ENCODE peak calls at places on chromosomes 7 and 10, in nine cellular contexts. N is left cardiac atrium; E is lung microvascular endothelial cell; M is mucosa of gallbladder; F is iPS-NIHi11; S is CD8-positive, alpha-beta T cell; I is dorsolateral prefrontal cortex; B is cardiac muscle cell; A is Ammon's horn. Z is an unnamed sample.

GRCh38 chr10:6275022-6275997 is 72.6 kb downstream of the PFKFB3 start:
- DNase-seq in S (peak; percentile 74), I (peak; percentile 80), M (peak; percentile 88), E (peak; percentile 93), N (peak; percentile 95), F (peak; percentile 50), A (peak; percentile 88), B (no peak), Z (peak; percentile 91)

GRCh38 chr7:69374036-69374420 is 224.2 kb upstream of the AUTS2 start:
- DNase-seq in B (no peak), A (no peak), E (no peak), I (no peak), M (peak; percentile 42), S (no peak), N (no peak), F (no peak), Z (no peak)

GRCh38 chr7:21504021-21504420 is 38.8 kb upstream of the DNAH11 start:
- DNase-seq in I (no peak), E (no peak), B (no peak), F (no peak), S (no peak), A (no peak), M (no peak), N (no peak), Z (no peak)

GRCh38 chr7:73482746-73483145 is 39.3 kb downstream of the BAZ1B start:
- DNase-seq in S (no peak), N (no peak), E (no peak), I (no peak), F (peak; percentile 38), B (no peak), A (no peak), M (no peak), Z (no peak)

GRCh38 chr7:42238709-42239395 is 1.8 kb upstream of the GLI3 start:
- DNase-seq in B (no peak), A (no peak), M (no peak), F (peak; percentile 29), N (no peak), I (no peak), S (no peak), E (peak; percentile 16), Z (peak; percentile 43)

GRCh38 chr7:69019437-69019836 is 578.8 kb upstream of the AUTS2 start:
- DNase-seq in I (no peak), E (no peak), N (no peak), S (no peak), F (no peak), M (no peak), A (no peak), B (no peak), Z (no peak)

GRCh38 chr7:95549818-95550529 is 46.3 kb downstream of the PDK4 start:
- DNase-seq in A (peak; percentile 97), F (peak; percentile 23), S (no peak), B (no peak), E (peak; percentile 41), N (peak; percentile 93), M (peak; percentile 96), I (peak; percentile 78), Z (peak; percentile 96)

GRCh38 chr10:11918384-11918783 is 95.2 kb downstream of the PROSER2 start:
- DNase-seq in A (no peak), M (no peak), B (no peak), F (no peak), S (no peak), I (no peak), N (no peak), E (no peak), Z (no peak)

GRCh38 chr7:142438235-142438922 is 180.5 kb upstream of the PRSS58 start:
- DNase-seq in N (no peak), B (peak; percentile 57), M (no peak), E (peak; percentile 59), I (no peak), F (peak; percentile 82), A (peak; percentile 56), S (no peak), Z (peak; percentile 37)

GRCh38 chr7:100684534-100685042 is 9.5 kb downstream of the GIGYF1 start:
- DNase-seq in N (peak; percentile 18), I (no peak), E (no peak), S (no peak), M (no peak), F (peak; percentile 8), A (no peak), B (no peak), Z (peak; percentile 8)

GRCh38 chr10:66852811-66853210 is 73.0 kb upstream of the LRRTM3 start:
- DNase-seq in N (no peak), A (no peak), S (no peak), M (no peak), F (no peak), E (no peak), I (no peak), B (no peak), Z (no peak)

GRCh38 chr7:73701357-73701995 is 18.0 kb downstream of the STX1A start:
- DNase-seq in B (peak; percentile 48), M (peak; percentile 68), A (no peak), I (no peak), N (no peak), S (no peak), E (peak; percentile 41), F (peak; percentile 87), Z (peak; percentile 53)

GRCh38 chr10:128042131-128042610 is 84.1 kb downstream of the MKI67 start:
- DNase-seq in M (no peak), S (no peak), N (no peak), E (no peak), F (no peak), B (no peak), I (no peak), A (no peak), Z (no peak)

GRCh38 chr10:77513220-77513619 is 124.4 kb downstream of the KCNMA1 start:
- DNase-seq in F (no peak), S (no peak), M (no peak), N (no peak), I (no peak), E (no peak), A (no peak), B (no peak), Z (no peak)

GRCh38 chr7:46716926-46717325 is 795.9 kb upstream of the IGFBP3 start:
- DNase-seq in A (no peak), N (no peak), S (no peak), E (peak; percentile 76), F (no peak), B (no peak), M (no peak), I (no peak), Z (no peak)

GRCh38 chr7:108063520-108063933 is 60.6 kb upstream of the LAMB1 start:
- DNase-seq in E (no peak), S (no peak), F (no peak), A (no peak), B (no peak), N (no peak), I (no peak), M (no peak), Z (no peak)

GRCh38 chr10:86411852-86412550 is 45.4 kb upstream of the GRID1 start:
- DNase-seq in E (no peak), N (no peak), I (no peak), B (no peak), A (no peak), S (no peak), F (no peak), M (no peak), Z (no peak)

GRCh38 chr7:109950821-109951601 is 1139.9 kb upstream of the LRRN3 start:
- DNase-seq in A (no peak), M (no peak), B (no peak), F (no peak), N (no peak), E (no peak), I (no peak), S (no peak), Z (no peak)

GRCh38 chr10:132077091-132077490 is 11.3 kb downstream of the JAKMIP3 start:
- DNase-seq in S (no peak), F (no peak), I (no peak), A (no peak), M (no peak), B (no peak), N (no peak), E (no peak), Z (no peak)

GRCh38 chr7:157630301-157630853 is 293.6 kb downstream of the DNAJB6 start:
- DNase-seq in N (no peak), M (no peak), S (no peak), E (no peak), I (no peak), B (no peak), F (no peak), A (no peak), Z (no peak)

GRCh38 chr7:158431941-158432347 is 155.7 kb downstream of the PTPRN2 start:
- DNase-seq in E (no peak), N (peak; percentile 75), F (no peak), B (no peak), M (peak; percentile 70), I (no peak), A (no peak), S (no peak), Z (peak; percentile 66)

GRCh38 chr10:13587367-13587766 is 602 bp downstream of the PRPF18 start:
- DNase-seq in I (no peak), E (peak; percentile 26), M (no peak), N (no peak), B (peak; percentile 3), S (no peak), A (peak; percentile 7), F (peak; percentile 17), Z (no peak)

GRCh38 chr7:35556532-35557471 is 138.1 kb downstream of the HERPUD2 start:
- DNase-seq in B (no peak), A (no peak), N (no peak), S (no peak), I (no peak), M (no peak), F (no peak), E (no peak), Z (no peak)

GRCh38 chr7:108404509-108405435 is 51.5 kb downstream of the NRCAM start:
- DNase-seq in A (no peak), E (no peak), S (no peak), M (no peak), I (no peak), F (no peak), N (no peak), B (no peak), Z (no peak)

GRCh38 chr10:99917963-99918825 is 91.6 kb downstream of the DNMBP start:
- DNase-seq in F (peak; percentile 74), A (peak; percentile 55), I (no peak), S (no peak), E (peak; percentile 72), N (peak; percentile 44), B (peak; percentile 87), M (no peak), Z (peak; percentile 68)

GRCh38 chr10:44874176-44874575 is 37.0 kb upstream of the TMEM72 start:
- DNase-seq in I (no peak), F (no peak), A (no peak), E (no peak), M (no peak), N (peak; percentile 48), S (no peak), B (no peak), Z (peak; percentile 30)

GRCh38 chr7:102009628-102010027 is 192.2 kb downstream of the CUX1 start:
- DNase-seq in I (no peak), N (no peak), S (no peak), E (no peak), A (no peak), F (no peak), M (no peak), B (no peak), Z (no peak)

GRCh38 chr10:116120688-116121087 is 152.3 kb downstream of the GFRA1 start:
- DNase-seq in E (no peak), I (no peak), M (no peak), F (peak; percentile 83), S (no peak), A (no peak), N (no peak), B (peak; percentile 46), Z (no peak)

GRCh38 chr10:6530966-6531365 is 49.1 kb downstream of the PRKCQ start:
- DNase-seq in B (no peak), F (no peak), S (no peak), E (no peak), A (no peak), N (no peak), I (no peak), M (no peak), Z (no peak)

GRCh38 chr7:84106291-84106690 is 88.3 kb downstream of the SEMA3A start:
- DNase-seq in B (no peak), E (no peak), N (no peak), M (no peak), S (no peak), F (no peak), A (no peak), I (no peak), Z (no peak)

GRCh38 chr10:114552050-114552449 is 106.0 kb downstream of the ABLIM1 start:
- DNase-seq in F (no peak), I (no peak), S (no peak), A (peak; percentile 16), B (no peak), N (no peak), M (no peak), E (no peak), Z (peak; percentile 46)

Z was measured in adrenal gland.